ENCODE peak calls at places on chromosomes 6 and 20, in five cellular contexts. A is thoracic aorta, J is heart left ventricle, L is mammary epithelial cell, U is tibial artery. Y is an unnamed sample.

GRCh38 chr6:84027340-84028183 is 6.0 kb upstream of the MRAP2 start:
- DNase-seq in J (peak; percentile 38), U (peak; percentile 82), A (peak; percentile 25), L (peak; percentile 80), Y (peak; percentile 64)

GRCh38 chr20:48187891-48188290 is 402.6 kb upstream of the SULF2 start:
- DNase-seq in J (no peak), A (no peak), U (no peak), L (no peak), Y (no peak)

GRCh38 chr6:137423444-137424168 is 70.6 kb downstream of the OLIG3 start:
- DNase-seq in A (no peak), U (no peak), J (no peak), L (no peak), Y (no peak)

GRCh38 chr6:161417712-161418457 is 144.0 kb upstream of the AGPAT4 start:
- DNase-seq in U (no peak), L (no peak), A (no peak), J (peak; percentile 72), Y (no peak)

GRCh38 chr20:571754-572331 is 28.3 kb upstream of the CSNK2A1 start:
- DNase-seq in L (no peak), J (peak; percentile 91), U (no peak), A (no peak), Y (no peak)

GRCh38 chr6:108837236-108837971 is 10.8 kb upstream of the ARMC2 start:
- DNase-seq in U (no peak), L (peak; percentile 14), J (no peak), A (no peak), Y (no peak)

GRCh38 chr20:13336308-13337089 is 115.4 kb downstream of the ISM1 start:
- DNase-seq in U (no peak), L (peak; percentile 78), A (no peak), J (no peak), Y (peak; percentile 76)

GRCh38 chr20:10297684-10298240 is 79.1 kb downstream of the SNAP25 start:
- DNase-seq in U (no peak), L (no peak), A (no peak), J (no peak), Y (no peak)

GRCh38 chr20:36579996-36580545 is 6.7 kb downstream of the TGIF2 start:
- DNase-seq in A (no peak), L (peak; percentile 28), U (no peak), J (no peak), Y (no peak)

GRCh38 chr6:11043961-11044711 is at the start of gene ELOVL2:
- DNase-seq in L (no peak), U (no peak), J (peak; percentile 49), A (no peak), Y (no peak)

GRCh38 chr20:38201356-38201755 is 36.3 kb upstream of the TGM2 start:
- DNase-seq in L (peak; percentile 94), J (no peak), A (no peak), U (no peak), Y (peak; percentile 78)

GRCh38 chr20:54062812-54063280 is 7.5 kb downstream of the BCAS1 start:
- DNase-seq in L (peak; percentile 39), A (no peak), J (no peak), U (no peak), Y (peak; percentile 19)

GRCh38 chr6:15404700-15404980 is 158.8 kb downstream of the JARID2 start:
- DNase-seq in J (no peak), A (no peak), U (no peak), L (no peak), Y (no peak)
- H3K4me1 ChIP-seq in J (peaks cover 44% of the 10 kb centered on the region), A (peaks cover 18% of the 10 kb centered on the region), U (no peaks in the 10 kb centered on the region), L (peaks cover 10% of the 10 kb centered on the region), Y (peaks cover 11% of the 10 kb centered on the region)

DNA sequence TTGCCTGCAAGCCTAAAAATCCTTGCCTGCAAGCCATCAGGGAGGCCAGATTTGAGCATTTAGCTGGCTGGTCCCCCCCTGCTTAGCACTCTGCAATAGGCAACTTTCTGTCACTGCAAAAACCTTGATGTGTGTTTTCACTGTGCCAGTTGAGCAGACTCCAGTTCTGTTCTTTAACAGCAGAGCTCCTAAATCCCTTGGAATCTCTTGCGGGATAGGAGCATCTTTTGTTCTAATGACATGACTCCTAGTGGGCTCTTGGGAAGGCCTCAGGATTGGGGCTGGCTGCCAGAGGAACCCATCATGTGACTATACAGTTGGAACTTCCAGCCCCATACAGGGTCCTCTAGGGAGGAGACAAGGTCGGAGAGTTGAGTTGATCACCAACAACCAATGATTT is 50.4 kb downstream of the FAM184A start:
- DNase-seq in L (no peak), A (no peak), J (no peak), U (no peak), Y (no peak)
- H3K4me1 ChIP-seq in L (no peaks in the 10 kb centered on the region), A (no peaks in the 10 kb centered on the region), J (no peaks in the 10 kb centered on the region), U (no peaks in the 10 kb centered on the region), Y (no peaks in the 10 kb centered on the region)

GRCh38 chr6:36309900-36310299 is 26.8 kb downstream of the BNIP5 start:
- DNase-seq in J (no peak), U (no peak), L (no peak), A (no peak), Y (no peak)
- H3K4me1 ChIP-seq in J (no peaks in the 10 kb centered on the region), U (no peaks in the 10 kb centered on the region), L (no peaks in the 10 kb centered on the region), A (peaks cover 9% of the 10 kb centered on the region), Y (no peaks in the 10 kb centered on the region)

GRCh38 chr20:31663838-31664695 is 26.4 kb downstream of the COX4I2 start:
- DNase-seq in A (no peak), J (no peak), L (no peak), U (no peak), Y (no peak)
- H3K4me1 ChIP-seq in A (peaks cover 48% of the 10 kb centered on the region), J (peaks cover 64% of the 10 kb centered on the region), L (peaks cover 9% of the 10 kb centered on the region), U (no peaks in the 10 kb centered on the region), Y (peaks cover 10% of the 10 kb centered on the region)

GRCh38 chr6:81832304-81832703 is 79.8 kb upstream of the TENT5A start:
- DNase-seq in A (no peak), L (no peak), U (no peak), J (no peak), Y (no peak)

GRCh38 chr6:81831274-81831673 is 78.8 kb upstream of the TENT5A start:
- DNase-seq in L (no peak), J (no peak), A (no peak), U (no peak), Y (no peak)

GRCh38 chr6:81821449-81821848 is 69.0 kb upstream of the TENT5A start:
- DNase-seq in A (no peak), L (no peak), U (no peak), J (no peak), Y (no peak)

GRCh38 chr6:81822584-81822983 is 70.1 kb upstream of the TENT5A start:
- DNase-seq in U (no peak), L (no peak), J (no peak), A (no peak), Y (no peak)

GRCh38 chr6:81826785-81827184 is 74.3 kb upstream of the TENT5A start:
- DNase-seq in J (no peak), L (no peak), U (no peak), A (no peak), Y (no peak)
- H3K4me1 ChIP-seq in J (no peaks in the 10 kb centered on the region), L (no peaks in the 10 kb centered on the region), U (no peaks in the 10 kb centered on the region), A (no peaks in the 10 kb centered on the region), Y (no peaks in the 10 kb centered on the region)

GRCh38 chr20:25041813-25042530 is 16.0 kb downstream of the ACSS1 start:
- DNase-seq in L (no peak), U (no peak), A (no peak), J (peak; percentile 23), Y (no peak)
- H3K4me1 ChIP-seq in L (peaks cover 14% of the 10 kb centered on the region), U (peaks cover 16% of the 10 kb centered on the region), A (peaks cover 76% of the 10 kb centered on the region), J (peaks cover 97% of the 10 kb centered on the region), Y (no peaks in the 10 kb centered on the region)